ENCODE peak calls at places on chromosomes 7 and 10, in four cellular contexts. K is neural progenitor cell, U is gastrocnemius medialis, D is GM10248. E is an unnamed sample.

GRCh38 chr10:113329121-113329596 is 223.7 kb upstream of the HABP2 start:
- DNase-seq in K (no peak), U (no peak), D (no peak), E (no peak)

GRCh38 chr10:29621161-29621560 is 13.6 kb downstream of the SVIL start:
- DNase-seq in K (peak), U (peak), D (no peak), E (no peak)

GRCh38 chr10:116270691-116271592 is 2.1 kb downstream of the GFRA1 start:
- DNase-seq in K (peak), U (peak), D (peak), E (peak)

GRCh38 chr10:63929826-63930467 is 408.7 kb downstream of the REEP3 start:
- DNase-seq in K (no peak), U (no peak), D (no peak), E (no peak)

GRCh38 chr7:46630031-46630430 is 709.0 kb upstream of the IGFBP3 start:
- DNase-seq in K (no peak), U (no peak), D (no peak), E (no peak)

GRCh38 chr10:129971381-129972144 is 7.5 kb upstream of the EBF3 start:
- DNase-seq in K (peak), U (no peak), D (peak), E (peak)

GRCh38 chr7:96329189-96329588 is 7.3 kb upstream of the SLC25A13 start:
- DNase-seq in K (no peak), U (no peak), D (no peak), E (no peak)

GRCh38 chr7:141053626-141054025 is 20.2 kb upstream of the TMEM178B start:
- DNase-seq in K (no peak), U (no peak), D (no peak), E (no peak)

GRCh38 chr7:98174334-98175259 is 36.6 kb upstream of the BHLHA15 start:
- DNase-seq in K (no peak), U (peak), D (no peak), E (no peak)

GRCh38 chr7:22783421-22783820 is 39.2 kb downstream of the TOMM7 start:
- DNase-seq in K (no peak), U (no peak), D (no peak), E (no peak)

GRCh38 chr10:100364735-100365391 is 17.8 kb downstream of the SCD start:
- DNase-seq in K (no peak), U (peak), D (no peak), E (no peak)

GRCh38 chr7:43283706-43284105 is 171.3 kb downstream of the HECW1 start:
- DNase-seq in K (no peak), U (no peak), D (no peak), E (no peak)

GRCh38 chr7:117020605-117021002 is 67.3 kb downstream of the ST7 start:
- DNase-seq in K (peak), U (no peak), D (no peak), E (no peak)

GRCh38 chr7:111718886-111719285 is 156.6 kb upstream of the IMMP2L start:
- DNase-seq in K (no peak), U (no peak), D (no peak), E (no peak)

GRCh38 chr7:156378806-156379205 is 261.8 kb upstream of the RNF32 start:
- DNase-seq in K (no peak), U (no peak), D (no peak), E (no peak)

GRCh38 chr7:137958593-137959431 is 43.1 kb downstream of the CREB3L2 start:
- DNase-seq in K (no peak), U (no peak), D (no peak), E (no peak)

GRCh38 chr7:100865971-100866720 is 1.0 kb upstream of the TRIP6 start:
- DNase-seq in K (no peak), U (no peak), D (no peak), E (no peak)

GRCh38 chr10:51699145-51699474 is 285 bp downstream of the CSTF2T start:
- DNase-seq in K (peak), U (no peak), D (no peak), E (no peak)

GRCh38 chr10:92931597-92931996 is 83.3 kb downstream of the EXOC6 start:
- DNase-seq in K (no peak), U (no peak), D (no peak), E (no peak)

GRCh38 chr10:62108768-62109430 is 159.7 kb downstream of the RTKN2 start:
- DNase-seq in K (no peak), U (no peak), D (no peak), E (no peak)
- TF ChIP-seq CTCF in K (no peak), U (no peak), D (no peak), E (no peak)

GRCh38 chr10:14543048-14543903 is 212.6 kb upstream of the FRMD4A start:
- DNase-seq in K (no peak), U (no peak), D (no peak), E (no peak)
- TF ChIP-seq CTCF in K (peak), U (no peak), D (peak), E (no peak)

DNA sequence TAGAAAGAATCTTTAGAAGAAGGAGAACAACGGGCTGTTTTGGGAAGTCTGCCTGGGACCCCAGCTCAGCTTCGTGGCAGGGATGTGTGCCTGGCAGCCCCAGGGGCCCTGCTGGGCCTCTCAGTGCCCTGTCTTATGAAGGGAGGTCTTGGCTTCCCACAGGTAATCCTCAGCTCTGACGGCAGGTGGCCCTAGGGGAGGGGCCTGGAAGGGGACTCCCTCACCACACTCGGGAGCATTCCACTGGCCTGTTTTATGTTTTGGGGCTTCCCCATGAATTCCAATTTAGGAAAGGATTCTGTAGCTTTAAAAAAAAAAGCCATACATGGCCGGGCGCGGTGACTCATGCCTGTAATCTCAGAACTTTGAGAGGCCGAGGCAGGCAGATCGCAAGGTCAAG is 3.0 kb upstream of the DMBT1 start:
- DNase-seq in K (peak), U (no peak), D (no peak), E (no peak)
- TF ChIP-seq CTCF in K (no peak), U (no peak), D (no peak), E (no peak)

GRCh38 chr7:129825005-129825553 is 127.7 kb downstream of the UBE2H start:
- DNase-seq in K (peak), U (peak), D (peak), E (peak)
- TF ChIP-seq CTCF in K (peak), U (no peak), D (no peak), E (no peak)

E was measured in GM13976.